ENCODE peak calls at places on chromosomes 5 and 9, in nine cellular contexts. One of them, this sample, is unnamed.

GRCh38 chr9:138067594-138068367 is 190.2 kb downstream of the CACNA1B start:
- DNase-seq in GM13976: no peak
- DNase-seq in omental fat pad: no peak
- DNase-seq in lung: no peak
- DNase-seq in astrocyte of the spinal cord: no peak
- DNase-seq in right lobe of liver: no peak
- DNase-seq in AG04449: no peak
- DNase-seq in pancreas: peak
- DNase-seq in tibial artery: no peak
- DNase-seq in this sample: peak

GRCh38 chr5:78506296-78507049 is 142.1 kb downstream of the LHFPL2 start:
- DNase-seq in astrocyte of the spinal cord: no peak
- DNase-seq in tibial artery: no peak
- DNase-seq in AG04449: no peak
- DNase-seq in lung: no peak
- DNase-seq in right lobe of liver: no peak
- DNase-seq in pancreas: no peak
- DNase-seq in omental fat pad: no peak
- DNase-seq in GM13976: no peak
- DNase-seq in this sample: no peak

GRCh38 chr5:10229306-10230048 is 20.2 kb downstream of the ATPSCKMT start:
- DNase-seq in astrocyte of the spinal cord: peak
- DNase-seq in right lobe of liver: no peak
- DNase-seq in pancreas: no peak
- DNase-seq in tibial artery: no peak
- DNase-seq in lung: no peak
- DNase-seq in AG04449: peak
- DNase-seq in omental fat pad: no peak
- DNase-seq in GM13976: no peak
- DNase-seq in this sample: peak

GRCh38 chr5:133902521-133903118 is 65.8 kb downstream of the C5orf15 start:
- DNase-seq in AG04449: no peak
- DNase-seq in tibial artery: no peak
- DNase-seq in astrocyte of the spinal cord: no peak
- DNase-seq in pancreas: no peak
- DNase-seq in omental fat pad: no peak
- DNase-seq in GM13976: no peak
- DNase-seq in lung: no peak
- DNase-seq in right lobe of liver: no peak
- DNase-seq in this sample: no peak

GRCh38 chr5:164048527-164048926 is 543.1 kb downstream of the MAT2B start:
- DNase-seq in tibial artery: no peak
- DNase-seq in astrocyte of the spinal cord: peak
- DNase-seq in right lobe of liver: no peak
- DNase-seq in lung: no peak
- DNase-seq in AG04449: no peak
- DNase-seq in pancreas: no peak
- DNase-seq in omental fat pad: no peak
- DNase-seq in GM13976: no peak
- DNase-seq in this sample: no peak

GRCh38 chr9:74379718-74380117 is 117.4 kb upstream of the RORB start:
- DNase-seq in AG04449: no peak
- DNase-seq in right lobe of liver: peak
- DNase-seq in GM13976: no peak
- DNase-seq in pancreas: no peak
- DNase-seq in tibial artery: no peak
- DNase-seq in astrocyte of the spinal cord: peak
- DNase-seq in lung: no peak
- DNase-seq in omental fat pad: no peak
- DNase-seq in this sample: no peak

GRCh38 chr5:13107553-13107952 is 836.9 kb downstream of the DNAH5 start:
- DNase-seq in astrocyte of the spinal cord: no peak
- DNase-seq in GM13976: no peak
- DNase-seq in AG04449: no peak
- DNase-seq in right lobe of liver: no peak
- DNase-seq in omental fat pad: no peak
- DNase-seq in lung: no peak
- DNase-seq in tibial artery: no peak
- DNase-seq in pancreas: no peak
- DNase-seq in this sample: no peak

GRCh38 chr5:87403409-87403808 is 9.3 kb downstream of the CCNH start:
- DNase-seq in right lobe of liver: no peak
- DNase-seq in lung: no peak
- DNase-seq in GM13976: no peak
- DNase-seq in AG04449: no peak
- DNase-seq in omental fat pad: no peak
- DNase-seq in astrocyte of the spinal cord: no peak
- DNase-seq in tibial artery: no peak
- DNase-seq in pancreas: no peak
- DNase-seq in this sample: no peak

GRCh38 chr9:96674914-96675538 is 19.9 kb upstream of the PRXL2C start:
- DNase-seq in right lobe of liver: no peak
- DNase-seq in astrocyte of the spinal cord: peak
- DNase-seq in lung: no peak
- DNase-seq in pancreas: no peak
- DNase-seq in omental fat pad: no peak
- DNase-seq in GM13976: no peak
- DNase-seq in tibial artery: no peak
- DNase-seq in AG04449: no peak
- DNase-seq in this sample: no peak

GRCh38 chr9:134556531-134557068 is 85.0 kb upstream of the COL5A1 start:
- DNase-seq in pancreas: no peak
- DNase-seq in astrocyte of the spinal cord: peak
- DNase-seq in GM13976: no peak
- DNase-seq in tibial artery: peak
- DNase-seq in omental fat pad: no peak
- DNase-seq in lung: no peak
- DNase-seq in right lobe of liver: peak
- DNase-seq in AG04449: no peak
- DNase-seq in this sample: no peak

GRCh38 chr9:13113201-13113600 is 166.3 kb downstream of the MPDZ start:
- DNase-seq in astrocyte of the spinal cord: peak
- DNase-seq in omental fat pad: no peak
- DNase-seq in tibial artery: no peak
- DNase-seq in lung: no peak
- DNase-seq in right lobe of liver: no peak
- DNase-seq in GM13976: no peak
- DNase-seq in AG04449: no peak
- DNase-seq in pancreas: no peak
- DNase-seq in this sample: no peak

GRCh38 chr5:90932052-90932699 is 373.6 kb downstream of the ADGRV1 start:
- DNase-seq in astrocyte of the spinal cord: peak
- DNase-seq in lung: peak
- DNase-seq in GM13976: peak
- DNase-seq in omental fat pad: no peak
- DNase-seq in pancreas: no peak
- DNase-seq in tibial artery: no peak
- DNase-seq in AG04449: no peak
- DNase-seq in right lobe of liver: peak
- DNase-seq in this sample: no peak

GRCh38 chr9:83508072-83508471 is 30.1 kb downstream of the FRMD3 start:
- DNase-seq in tibial artery: no peak
- DNase-seq in AG04449: no peak
- DNase-seq in lung: no peak
- DNase-seq in pancreas: no peak
- DNase-seq in right lobe of liver: no peak
- DNase-seq in GM13976: no peak
- DNase-seq in omental fat pad: no peak
- DNase-seq in astrocyte of the spinal cord: peak
- DNase-seq in this sample: no peak

GRCh38 chr9:79660615-79661014 is 88.8 kb downstream of the TLE4 start:
- DNase-seq in pancreas: no peak
- DNase-seq in astrocyte of the spinal cord: no peak
- DNase-seq in omental fat pad: no peak
- DNase-seq in GM13976: no peak
- DNase-seq in right lobe of liver: no peak
- DNase-seq in AG04449: no peak
- DNase-seq in tibial artery: no peak
- DNase-seq in lung: no peak
- DNase-seq in this sample: no peak

GRCh38 chr5:170216262-170216864 is 16.4 kb upstream of the C5orf58 start:
- DNase-seq in astrocyte of the spinal cord: peak
- DNase-seq in lung: no peak
- DNase-seq in AG04449: peak
- DNase-seq in pancreas: no peak
- DNase-seq in omental fat pad: no peak
- DNase-seq in GM13976: no peak
- DNase-seq in right lobe of liver: no peak
- DNase-seq in tibial artery: no peak
- DNase-seq in this sample: no peak
- TF ChIP-seq CTCF in astrocyte of the spinal cord: peak
- TF ChIP-seq CTCF in lung: peak
- TF ChIP-seq CTCF in AG04449: peak
- TF ChIP-seq CTCF in pancreas: no peak
- TF ChIP-seq CTCF in omental fat pad: no peak
- TF ChIP-seq CTCF in GM13976: peak
- TF ChIP-seq CTCF in right lobe of liver: peak
- TF ChIP-seq CTCF in tibial artery: peak
- TF ChIP-seq CTCF in this sample: peak

DNA sequence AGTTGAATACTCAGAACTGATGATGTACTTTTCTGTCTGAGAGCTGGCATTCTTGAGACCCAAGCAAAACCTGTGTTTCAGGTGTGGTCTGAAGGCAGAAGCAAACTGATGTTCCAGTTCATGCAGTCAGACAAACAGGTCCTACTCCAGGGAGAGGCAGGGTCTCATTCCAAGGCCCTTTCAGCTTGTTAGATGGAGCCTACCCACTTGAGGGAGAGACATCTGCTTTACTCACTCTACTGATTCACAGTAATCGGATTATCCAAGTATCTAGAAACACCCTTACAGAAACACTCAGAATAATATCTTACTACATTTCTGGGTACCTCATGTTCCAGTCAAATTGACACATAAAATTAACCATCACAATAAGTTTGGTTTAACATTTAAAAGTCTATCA is 207.8 kb downstream of the KDM4C start:
- DNase-seq in pancreas: no peak
- DNase-seq in lung: no peak
- DNase-seq in GM13976: no peak
- DNase-seq in right lobe of liver: no peak
- DNase-seq in astrocyte of the spinal cord: no peak
- DNase-seq in tibial artery: no peak
- DNase-seq in omental fat pad: no peak
- DNase-seq in AG04449: no peak
- DNase-seq in this sample: no peak
- TF ChIP-seq CTCF in pancreas: no peak
- TF ChIP-seq CTCF in lung: no peak
- TF ChIP-seq CTCF in GM13976: no peak
- TF ChIP-seq CTCF in right lobe of liver: no peak
- TF ChIP-seq CTCF in astrocyte of the spinal cord: no peak
- TF ChIP-seq CTCF in tibial artery: no peak
- TF ChIP-seq CTCF in omental fat pad: no peak
- TF ChIP-seq CTCF in AG04449: no peak
- TF ChIP-seq CTCF in this sample: no peak

GRCh38 chr5:37900692-37901091 is 60.9 kb upstream of the GDNF start:
- DNase-seq in AG04449: no peak
- DNase-seq in right lobe of liver: peak
- DNase-seq in tibial artery: peak
- DNase-seq in omental fat pad: no peak
- DNase-seq in lung: no peak
- DNase-seq in GM13976: no peak
- DNase-seq in astrocyte of the spinal cord: peak
- DNase-seq in pancreas: no peak
- DNase-seq in this sample: no peak
- TF ChIP-seq CTCF in AG04449: peak
- TF ChIP-seq CTCF in right lobe of liver: no peak
- TF ChIP-seq CTCF in tibial artery: no peak
- TF ChIP-seq CTCF in omental fat pad: no peak
- TF ChIP-seq CTCF in lung: no peak
- TF ChIP-seq CTCF in GM13976: no peak
- TF ChIP-seq CTCF in astrocyte of the spinal cord: peak
- TF ChIP-seq CTCF in pancreas: no peak
- TF ChIP-seq CTCF in this sample: no peak

GRCh38 chr5:111668713-111669112 is 88.3 kb downstream of the NREP start:
- DNase-seq in astrocyte of the spinal cord: no peak
- DNase-seq in lung: no peak
- DNase-seq in AG04449: peak
- DNase-seq in GM13976: no peak
- DNase-seq in pancreas: no peak
- DNase-seq in right lobe of liver: no peak
- DNase-seq in omental fat pad: no peak
- DNase-seq in tibial artery: no peak
- DNase-seq in this sample: no peak

GRCh38 chr5:111672126-111672525 is 84.9 kb downstream of the NREP start:
- DNase-seq in omental fat pad: no peak
- DNase-seq in AG04449: no peak
- DNase-seq in lung: no peak
- DNase-seq in right lobe of liver: no peak
- DNase-seq in pancreas: no peak
- DNase-seq in tibial artery: no peak
- DNase-seq in astrocyte of the spinal cord: no peak
- DNase-seq in GM13976: no peak
- DNase-seq in this sample: no peak

GRCh38 chr5:111673896-111674626 is 82.9 kb downstream of the NREP start:
- DNase-seq in AG04449: no peak
- DNase-seq in astrocyte of the spinal cord: no peak
- DNase-seq in GM13976: no peak
- DNase-seq in omental fat pad: no peak
- DNase-seq in lung: no peak
- DNase-seq in right lobe of liver: no peak
- DNase-seq in pancreas: no peak
- DNase-seq in tibial artery: no peak
- DNase-seq in this sample: no peak

GRCh38 chr5:111667128-111667756 is 89.8 kb downstream of the NREP start:
- DNase-seq in omental fat pad: no peak
- DNase-seq in AG04449: no peak
- DNase-seq in tibial artery: no peak
- DNase-seq in astrocyte of the spinal cord: no peak
- DNase-seq in lung: no peak
- DNase-seq in pancreas: no peak
- DNase-seq in GM13976: peak
- DNase-seq in right lobe of liver: no peak
- DNase-seq in this sample: no peak

GRCh38 chr5:111670826-111671492 is 86.0 kb downstream of the NREP start:
- DNase-seq in astrocyte of the spinal cord: no peak
- DNase-seq in GM13976: no peak
- DNase-seq in pancreas: no peak
- DNase-seq in right lobe of liver: no peak
- DNase-seq in tibial artery: no peak
- DNase-seq in lung: no peak
- DNase-seq in omental fat pad: no peak
- DNase-seq in AG04449: no peak
- DNase-seq in this sample: no peak
- TF ChIP-seq CTCF in astrocyte of the spinal cord: peak
- TF ChIP-seq CTCF in GM13976: no peak
- TF ChIP-seq CTCF in pancreas: no peak
- TF ChIP-seq CTCF in right lobe of liver: no peak
- TF ChIP-seq CTCF in tibial artery: no peak
- TF ChIP-seq CTCF in lung: no peak
- TF ChIP-seq CTCF in omental fat pad: no peak
- TF ChIP-seq CTCF in AG04449: no peak
- TF ChIP-seq CTCF in this sample: no peak

This sample was measured in osteocyte.